ENCODE peak calls at places on chromosomes 2 and 18, in five cellular contexts. One of them, this sample, is unnamed.

GRCh38 chr2:48849770-48850169 is 94.2 kb upstream of the LHCGR start:
- DNase-seq in effector memory CD8-positive, alpha-beta T cell: no peak
- DNase-seq in amniotic stem cell: peak; percentile 18
- DNase-seq in iPS DF 19.7: no peak
- DNase-seq in CD4-positive, alpha-beta T cell: no peak
- DNase-seq in this sample: no peak

GRCh38 chr2:101831351-101831865 is 133.9 kb downstream of the MAP4K4 start:
- DNase-seq in effector memory CD8-positive, alpha-beta T cell: peak; percentile 38
- DNase-seq in amniotic stem cell: peak; percentile 57
- DNase-seq in iPS DF 19.7: no peak
- DNase-seq in CD4-positive, alpha-beta T cell: peak; percentile 40
- DNase-seq in this sample: peak; percentile 30

GRCh38 chr18:11091746-11092145 is 57.6 kb downstream of the PIEZO2 start:
- DNase-seq in effector memory CD8-positive, alpha-beta T cell: no peak
- DNase-seq in amniotic stem cell: no peak
- DNase-seq in iPS DF 19.7: no peak
- DNase-seq in CD4-positive, alpha-beta T cell: no peak
- DNase-seq in this sample: no peak

GRCh38 chr2:174176898-174177297 is 71.4 kb downstream of the OLA1 start:
- DNase-seq in effector memory CD8-positive, alpha-beta T cell: no peak
- DNase-seq in amniotic stem cell: no peak
- DNase-seq in iPS DF 19.7: no peak
- DNase-seq in CD4-positive, alpha-beta T cell: no peak
- DNase-seq in this sample: no peak

GRCh38 chr2:3670941-3671340 is 12.9 kb downstream of the ALLC start:
- DNase-seq in effector memory CD8-positive, alpha-beta T cell: no peak
- DNase-seq in amniotic stem cell: no peak
- DNase-seq in iPS DF 19.7: no peak
- DNase-seq in CD4-positive, alpha-beta T cell: no peak
- DNase-seq in this sample: no peak

GRCh38 chr2:10712186-10712809 is 9.1 kb upstream of the ATP6V1C2 start:
- DNase-seq in effector memory CD8-positive, alpha-beta T cell: no peak
- DNase-seq in amniotic stem cell: no peak
- DNase-seq in iPS DF 19.7: no peak
- DNase-seq in CD4-positive, alpha-beta T cell: no peak
- DNase-seq in this sample: no peak

GRCh38 chr2:128317186-128317897 is 1.3 kb downstream of the HS6ST1 start:
- DNase-seq in effector memory CD8-positive, alpha-beta T cell: no peak
- DNase-seq in amniotic stem cell: no peak
- DNase-seq in iPS DF 19.7: no peak
- DNase-seq in CD4-positive, alpha-beta T cell: no peak
- DNase-seq in this sample: peak; percentile 27

GRCh38 chr2:86065512-86065911 is 40.2 kb downstream of the POLR1A start:
- DNase-seq in effector memory CD8-positive, alpha-beta T cell: no peak
- DNase-seq in amniotic stem cell: no peak
- DNase-seq in iPS DF 19.7: no peak
- DNase-seq in CD4-positive, alpha-beta T cell: no peak
- DNase-seq in this sample: no peak

GRCh38 chr2:237312021-237312755 is 101.8 kb downstream of the COL6A3 start:
- DNase-seq in effector memory CD8-positive, alpha-beta T cell: no peak
- DNase-seq in amniotic stem cell: no peak
- DNase-seq in iPS DF 19.7: no peak
- DNase-seq in CD4-positive, alpha-beta T cell: no peak
- DNase-seq in this sample: no peak

GRCh38 chr2:28633739-28634138 is 117.9 kb upstream of the PPP1CB start:
- DNase-seq in effector memory CD8-positive, alpha-beta T cell: no peak
- DNase-seq in amniotic stem cell: peak; percentile 35
- DNase-seq in iPS DF 19.7: no peak
- DNase-seq in CD4-positive, alpha-beta T cell: no peak
- DNase-seq in this sample: no peak

GRCh38 chr2:24831216-24831615 is 38.0 kb downstream of the CENPO start:
- DNase-seq in effector memory CD8-positive, alpha-beta T cell: no peak
- DNase-seq in amniotic stem cell: no peak
- DNase-seq in iPS DF 19.7: no peak
- DNase-seq in CD4-positive, alpha-beta T cell: no peak
- DNase-seq in this sample: no peak